ENCODE peak calls at places on chromosomes 6 and 20, in six cellular contexts. F is heart left ventricle, G is tibial artery, X is thoracic aorta, P is uterus, J is sigmoid colon. E is an unnamed sample.

GRCh38 chr20:1868856-1869255 is 26.4 kb upstream of the SIRPA start:
- DNase-seq in F (no peak), G (no peak), X (no peak), P (no peak), J (no peak), E (no peak)

GRCh38 chr6:1991332-1991878 is 254.0 kb downstream of the GMDS start:
- DNase-seq in F (no peak), G (no peak), X (no peak), P (no peak), J (no peak), E (no peak)

GRCh38 chr6:138970856-138971425 is 17.1 kb downstream of the REPS1 start:
- DNase-seq in F (no peak), G (no peak), X (peak; percentile 15), P (no peak), J (no peak), E (peak; percentile 93)

GRCh38 chr6:134647861-134648260 is 302.0 kb downstream of the ALDH8A1 start:
- DNase-seq in F (no peak), G (no peak), X (no peak), P (no peak), J (no peak), E (peak; percentile 51)

GRCh38 chr6:6674872-6675271 is 86.4 kb downstream of the LY86 start:
- DNase-seq in F (no peak), G (no peak), X (no peak), P (no peak), J (no peak), E (no peak)

GRCh38 chr6:56851541-56852248 is 103.2 kb upstream of the BEND6 start:
- DNase-seq in F (no peak), G (no peak), X (no peak), P (peak; percentile 40), J (peak; percentile 77), E (peak; percentile 72)

GRCh38 chr6:157471895-157472686 is 91.1 kb downstream of the ZDHHC14 start:
- DNase-seq in F (no peak), G (no peak), X (no peak), P (no peak), J (no peak), E (no peak)

GRCh38 chr6:22657341-22657985 is 88.1 kb downstream of the HDGFL1 start:
- DNase-seq in F (no peak), G (no peak), X (no peak), P (no peak), J (no peak), E (no peak)

GRCh38 chr20:4809707-4810106 is 88.0 kb downstream of the PRND start:
- DNase-seq in F (no peak), G (no peak), X (no peak), P (no peak), J (no peak), E (no peak)

GRCh38 chr6:3195695-3196497 is 31.6 kb downstream of the TUBB2B start:
- DNase-seq in F (no peak), G (no peak), X (no peak), P (no peak), J (no peak), E (no peak)

GRCh38 chr6:55449219-55449618 is 122.0 kb downstream of the GFRAL start:
- DNase-seq in F (no peak), G (no peak), X (no peak), P (no peak), J (no peak), E (no peak)

GRCh38 chr6:30685977-30686907 is at the start of gene PPP1R18:
- DNase-seq in F (peak; percentile 92), G (peak; percentile 95), X (peak; percentile 76), P (peak; percentile 87), J (peak; percentile 94), E (peak; percentile 60)

GRCh38 chr20:47305667-47306066 is 50.8 kb downstream of the ZMYND8 start:
- DNase-seq in F (no peak), G (no peak), X (no peak), P (no peak), J (no peak), E (no peak)

GRCh38 chr20:47306095-47306494 is 50.4 kb downstream of the ZMYND8 start:
- DNase-seq in F (no peak), G (peak; percentile 12), X (no peak), P (no peak), J (peak; percentile 46), E (no peak)

GRCh38 chr20:47303736-47304135 is 52.8 kb downstream of the ZMYND8 start:
- DNase-seq in F (no peak), G (peak; percentile 55), X (no peak), P (no peak), J (peak; percentile 38), E (no peak)

GRCh38 chr20:47306755-47307370 is 49.6 kb downstream of the ZMYND8 start:
- DNase-seq in F (no peak), G (peak; percentile 45), X (no peak), P (no peak), J (peak; percentile 41), E (peak; percentile 62)

GRCh38 chr20:47304287-47304686 is 52.2 kb downstream of the ZMYND8 start:
- DNase-seq in F (no peak), G (peak; percentile 25), X (no peak), P (no peak), J (peak; percentile 77), E (no peak)
- H3K4me1 ChIP-seq in F (peaks cover 31% of the 10 kb centered on the region), G (peaks cover 36% of the 10 kb centered on the region), X (peaks cover 29% of the 10 kb centered on the region), P (no peaks in the 10 kb centered on the region), J (peaks cover 37% of the 10 kb centered on the region), E (peaks cover 20% of the 10 kb centered on the region)

GRCh38 chr20:53677447-53678314 is 84.0 kb upstream of the ZNF217 start:
- DNase-seq in F (no peak), G (no peak), X (no peak), P (peak; percentile 22), J (no peak), E (no peak)

GRCh38 chr20:53679597-53680309 is 86.1 kb upstream of the ZNF217 start:
- DNase-seq in F (no peak), G (no peak), X (no peak), P (no peak), J (no peak), E (no peak)

GRCh38 chr20:53678990-53679596 is 85.5 kb upstream of the ZNF217 start:
- DNase-seq in F (no peak), G (no peak), X (no peak), P (no peak), J (no peak), E (no peak)

GRCh38 chr20:53676987-53677386 is 83.3 kb upstream of the ZNF217 start:
- DNase-seq in F (no peak), G (no peak), X (no peak), P (no peak), J (no peak), E (no peak)

GRCh38 chr20:53678315-53678989 is 84.8 kb upstream of the ZNF217 start:
- DNase-seq in F (no peak), G (no peak), X (no peak), P (no peak), J (no peak), E (no peak)
- TF ChIP-seq CTCF in F (no peak), G (no peak), X (no peak), P (no peak), J (no peak), E (no peak)

DNA sequence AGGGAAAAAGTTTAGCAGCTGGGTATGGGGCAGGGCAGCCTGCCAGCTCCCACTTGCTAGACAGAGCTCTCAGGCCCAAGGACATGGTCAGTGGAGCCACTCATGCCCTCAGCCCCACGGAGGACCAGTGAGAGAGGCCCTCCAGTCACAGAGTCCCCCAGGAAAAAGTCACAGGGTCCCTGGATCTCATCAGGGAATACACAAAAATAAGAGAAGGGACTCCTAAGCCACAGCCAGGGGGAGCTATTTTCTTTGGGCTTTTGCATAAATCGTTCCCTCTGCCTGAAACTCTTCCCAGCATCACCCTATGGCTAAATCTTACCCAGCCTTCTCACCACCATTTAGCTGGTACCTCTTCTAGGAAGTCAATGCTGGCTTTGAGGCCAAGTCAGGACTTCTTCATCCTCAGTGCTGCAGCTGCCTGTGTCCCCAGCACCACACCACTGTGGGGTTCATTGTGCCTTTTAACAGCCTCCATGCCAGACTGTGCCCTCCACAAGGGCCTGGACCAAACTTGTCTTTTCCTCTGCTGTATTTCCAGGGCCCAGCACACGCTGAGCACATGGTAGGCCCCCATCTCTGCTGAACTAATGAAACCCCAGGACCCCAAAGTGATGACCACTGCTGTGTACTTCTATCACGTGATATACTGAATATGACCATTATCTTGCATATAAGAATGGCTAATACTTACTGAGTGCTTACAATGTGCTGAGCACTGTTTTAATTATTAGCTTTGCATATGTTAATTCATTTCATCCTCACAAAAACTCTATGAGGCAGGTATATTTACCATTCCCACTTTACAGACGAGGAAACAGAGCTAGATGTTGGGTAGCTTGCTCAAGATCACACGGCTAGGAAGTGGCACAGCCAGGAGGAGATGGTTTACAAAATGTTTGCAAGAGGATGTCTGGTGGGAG is 2.0 kb downstream of the ZNF335 start:
- DNase-seq in F (no peak), G (peak; percentile 59), X (no peak), P (no peak), J (peak; percentile 57), E (no peak)
- H3K4me1 ChIP-seq in F (peaks cover 12% of the 10 kb centered on the region), G (peaks cover 26% of the 10 kb centered on the region), X (peaks cover 19% of the 10 kb centered on the region), P (no peaks in the 10 kb centered on the region), J (peaks cover 36% of the 10 kb centered on the region), E (peaks cover 14% of the 10 kb centered on the region)

GRCh38 chr6:166955865-166956443 is 396 bp downstream of the RNASET2 start:
- DNase-seq in F (no peak), G (no peak), X (no peak), P (no peak), J (no peak), E (no peak)

GRCh38 chr6:166957087-166957804 is 896 bp upstream of the RNASET2 start:
- DNase-seq in F (peak; percentile 82), G (peak; percentile 77), X (no peak), P (peak; percentile 44), J (peak; percentile 84), E (no peak)

GRCh38 chr6:166956444-166957086 is at the start of gene RNASET2:
- DNase-seq in F (peak; percentile 100), G (peak; percentile 98), X (peak; percentile 89), P (peak; percentile 98), J (peak; percentile 98), E (peak; percentile 55)

GRCh38 chr6:166958926-166959861 is 2.8 kb upstream of the RNASET2 start:
- DNase-seq in F (no peak), G (no peak), X (no peak), P (no peak), J (no peak), E (no peak)

GRCh38 chr6:166957805-166958076 is 1.4 kb upstream of the RNASET2 start:
- DNase-seq in F (no peak), G (no peak), X (no peak), P (no peak), J (no peak), E (no peak)
- TF ChIP-seq CTCF in F (no peak), G (no peak), X (no peak), P (no peak), J (no peak), E (no peak)

GRCh38 chr20:57138198-57138995 is 128.0 kb downstream of the BMP7 start:
- DNase-seq in F (no peak), G (peak; percentile 19), X (no peak), P (no peak), J (no peak), E (no peak)
- H3K4me1 ChIP-seq in F (no peaks in the 10 kb centered on the region), G (no peaks in the 10 kb centered on the region), X (no peaks in the 10 kb centered on the region), P (no peaks in the 10 kb centered on the region), J (no peaks in the 10 kb centered on the region), E (no peaks in the 10 kb centered on the region)

GRCh38 chr20:56979125-56979524 is 287.3 kb downstream of the BMP7 start:
- DNase-seq in F (no peak), G (no peak), X (no peak), P (no peak), J (no peak), E (no peak)
- TF ChIP-seq CTCF in F (no peak), G (no peak), X (no peak), P (no peak), J (no peak), E (no peak)

E was measured in foreskin keratinocyte.